ENCODE peak calls at places on chromosome 3, in five cellular contexts. T is H1, X is neural progenitor cell, D is GM23248, N is mesendoderm. H is an unnamed sample. For H3K79me2, the result is how much of the 10 kb centered on the place peaks cover.

GRCh38 chr3:106130384-106131084 is 261.7 kb upstream of the CBLB start:
- DNase-seq in T (no peak), X (no peak), D (peak), N (peak), H (no peak)

GRCh38 chr3:132418916-132419315 is 1.6 kb downstream of the DNAJC13 start:
- DNase-seq in T (no peak), X (no peak), D (peak), N (no peak), H (no peak)

GRCh38 chr3:31534036-31534435 is 1.3 kb downstream of the STT3B start:
- DNase-seq in T (no peak), X (no peak), D (peak), N (no peak), H (no peak)

GRCh38 chr3:66496731-66497130 is 4.1 kb downstream of the LRIG1 start:
- DNase-seq in T (no peak), X (no peak), D (no peak), N (no peak), H (peak)

GRCh38 chr3:49673715-49674490 is at the start of gene APEH:
- DNase-seq in T (peak), X (peak), D (peak), N (peak), H (peak)

GRCh38 chr3:73709712-73710111 is 85.0 kb upstream of the PDZRN3 start:
- DNase-seq in T (no peak), X (no peak), D (no peak), N (peak), H (no peak)

GRCh38 chr3:106728315-106728821 is 648.9 kb upstream of the CCDC54 start:
- DNase-seq in T (no peak), X (no peak), D (peak), N (no peak), H (no peak)

GRCh38 chr3:10357592-10358308 is 36.8 kb upstream of the SEC13 start:
- DNase-seq in T (no peak), X (no peak), D (peak), N (peak), H (no peak)

GRCh38 chr3:63966871-63967270 is 54.7 kb upstream of the SCAANT1 start:
- DNase-seq in T (no peak), X (no peak), D (no peak), N (peak), H (no peak)

GRCh38 chr3:58058654-58059263 is 50.5 kb downstream of the FLNB start:
- DNase-seq in T (no peak), X (no peak), D (peak), N (no peak), H (no peak)

GRCh38 chr3:94607778-94608177 is 544.9 kb downstream of the NSUN3 start:
- DNase-seq in T (no peak), X (no peak), D (no peak), N (no peak), H (no peak)

GRCh38 chr3:50324351-50325144 is 2.0 kb upstream of the HYAL2 start:
- DNase-seq in T (peak), X (peak), D (peak), N (peak), H (peak)

GRCh38 chr3:41681479-41681878 is 280.4 kb downstream of the ULK4 start:
- DNase-seq in T (no peak), X (no peak), D (peak), N (peak), H (peak)

GRCh38 chr3:157329541-157329940 is 107.1 kb upstream of the PTX3 start:
- DNase-seq in T (no peak), X (no peak), D (peak), N (no peak), H (no peak)

GRCh38 chr3:138638641-138639040 is 30.1 kb downstream of the FAIM start:
- DNase-seq in T (no peak), X (no peak), D (no peak), N (no peak), H (no peak)

GRCh38 chr3:97293596-97294131 is 470.9 kb upstream of the ARL6 start:
- DNase-seq in T (no peak), X (no peak), D (no peak), N (no peak), H (no peak)

GRCh38 chr3:143331336-143331735 is 211.8 kb downstream of the CHST2 start:
- DNase-seq in T (no peak), X (no peak), D (peak), N (no peak), H (no peak)

GRCh38 chr3:27209595-27210264 is 159.5 kb downstream of the NEK10 start:
- DNase-seq in T (no peak), X (no peak), D (no peak), N (no peak), H (no peak)

GRCh38 chr3:184630861-184631260 is 69.3 kb downstream of the EPHB3 start:
- DNase-seq in T (no peak), X (no peak), D (no peak), N (no peak), H (no peak)

GRCh38 chr3:49333091-49333490 is 6.8 kb downstream of the USP4 start:
- DNase-seq in T (no peak), X (no peak), D (no peak), N (no peak), H (peak)

DNA sequence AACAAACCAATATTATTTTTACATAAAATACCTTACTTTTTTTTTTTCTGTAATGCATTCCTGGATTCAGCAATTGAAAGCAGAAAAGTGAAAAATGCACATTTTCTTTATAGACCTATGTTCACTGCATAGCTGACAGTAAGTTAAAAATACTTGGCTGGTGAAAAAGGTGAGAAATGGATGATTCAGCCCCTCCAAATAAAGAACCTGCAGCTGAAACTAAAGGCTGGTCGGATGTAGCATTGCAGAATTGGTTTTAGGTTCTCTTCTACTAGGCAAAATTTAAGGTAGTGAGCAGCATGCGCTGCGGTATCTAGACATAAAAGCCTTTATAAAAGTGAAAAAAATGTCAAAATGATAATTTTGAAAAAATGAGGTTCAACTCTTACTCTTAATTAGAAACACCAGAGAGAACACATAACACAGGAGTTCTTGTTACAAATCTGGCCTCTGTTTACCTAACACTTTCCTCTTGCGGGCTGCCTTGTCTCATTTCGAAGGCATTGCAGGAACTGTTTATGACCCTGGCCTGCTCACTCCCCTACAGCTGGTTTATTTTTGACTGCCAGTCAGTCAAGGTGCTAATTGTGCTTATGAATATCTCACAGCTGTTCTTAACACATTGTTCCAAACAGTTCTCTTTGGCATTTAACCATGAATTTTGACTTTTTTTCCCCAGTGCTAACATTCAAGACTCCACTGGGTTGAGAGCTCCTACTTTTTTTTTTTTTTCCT is 455.4 kb upstream of the TBL1XR1 start:
- DNase-seq in T (no peak), X (no peak), D (no peak), N (no peak), H (no peak)
- H3K9ac ChIP-seq in T (no peak), X (no peak), D (no peak), N (no peak), H (no peak)

GRCh38 chr3:46293991-46294833 is 52.0 kb downstream of the CCR3 start:
- DNase-seq in T (no peak), X (no peak), D (no peak), N (no peak), H (no peak)
- H3K4me2 ChIP-seq in T (no peak), X (no peak), D (no peak), N (no peak), H (no peak)

GRCh38 chr3:71117572-71118247 is 465.8 kb downstream of the FOXP1 start:
- DNase-seq in T (no peak), X (no peak), D (peak), N (no peak), H (no peak)

GRCh38 chr3:71119171-71119570 is 464.4 kb downstream of the FOXP1 start:
- DNase-seq in T (no peak), X (no peak), D (peak), N (no peak), H (no peak)

GRCh38 chr3:71120012-71120411 is 463.5 kb downstream of the FOXP1 start:
- DNase-seq in T (no peak), X (no peak), D (no peak), N (no peak), H (no peak)

GRCh38 chr3:71121429-71122167 is 461.9 kb downstream of the FOXP1 start:
- DNase-seq in T (no peak), X (no peak), D (no peak), N (peak), H (no peak)

GRCh38 chr3:71118406-71118805 is 465.1 kb downstream of the FOXP1 start:
- DNase-seq in T (no peak), X (no peak), D (no peak), N (no peak), H (no peak)
- H3K79me2 ChIP-seq in T (under half), X (under half), D (under half), N (under half), H (half or more)

GRCh38 chr3:136885357-136886213 is 23.6 kb downstream of the NCK1 start:
- DNase-seq in T (no peak), X (no peak), D (no peak), N (no peak), H (peak)
- H3K9ac ChIP-seq in T (no peak), X (no peak), D (no peak), N (no peak), H (peak)

GRCh38 chr3:52931328-52931727 is 34.0 kb upstream of the STIMATE start:
- DNase-seq in T (no peak), X (no peak), D (no peak), N (no peak), H (no peak)

GRCh38 chr3:52931889-52932288 is 34.5 kb upstream of the STIMATE start:
- DNase-seq in T (no peak), X (no peak), D (no peak), N (no peak), H (no peak)

GRCh38 chr3:52930748-52931147 is 33.4 kb upstream of the STIMATE start:
- DNase-seq in T (no peak), X (no peak), D (no peak), N (no peak), H (no peak)

GRCh38 chr3:52939600-52939999 is 42.3 kb upstream of the STIMATE start:
- DNase-seq in T (no peak), X (no peak), D (peak), N (no peak), H (no peak)

GRCh38 chr3:52934626-52935530 is 37.5 kb upstream of the STIMATE start:
- DNase-seq in T (no peak), X (peak), D (peak), N (peak), H (peak)
- H3K4me2 ChIP-seq in T (no peak), X (no peak), D (peak), N (no peak), H (no peak)

GRCh38 chr3:128103277-128103676 is 20.3 kb downstream of the RUVBL1 start:
- DNase-seq in T (no peak), X (no peak), D (no peak), N (no peak), H (no peak)
- H3K79me2 ChIP-seq in T (under half), X (under half), D (under half), N (under half), H (under half)

GRCh38 chr3:194373028-194373427 is 3.5 kb upstream of the LRRC15 start:
- DNase-seq in T (no peak), X (no peak), D (no peak), N (no peak), H (no peak)

GRCh38 chr3:194370753-194371152 is 1.2 kb upstream of the LRRC15 start:
- DNase-seq in T (no peak), X (no peak), D (no peak), N (no peak), H (no peak)

GRCh38 chr3:194368918-194369317 is 625 bp downstream of the LRRC15 start:
- DNase-seq in T (no peak), X (no peak), D (no peak), N (no peak), H (no peak)

GRCh38 chr3:194367992-194368841 is 1.3 kb downstream of the LRRC15 start:
- DNase-seq in T (no peak), X (peak), D (peak), N (no peak), H (no peak)

DNA sequence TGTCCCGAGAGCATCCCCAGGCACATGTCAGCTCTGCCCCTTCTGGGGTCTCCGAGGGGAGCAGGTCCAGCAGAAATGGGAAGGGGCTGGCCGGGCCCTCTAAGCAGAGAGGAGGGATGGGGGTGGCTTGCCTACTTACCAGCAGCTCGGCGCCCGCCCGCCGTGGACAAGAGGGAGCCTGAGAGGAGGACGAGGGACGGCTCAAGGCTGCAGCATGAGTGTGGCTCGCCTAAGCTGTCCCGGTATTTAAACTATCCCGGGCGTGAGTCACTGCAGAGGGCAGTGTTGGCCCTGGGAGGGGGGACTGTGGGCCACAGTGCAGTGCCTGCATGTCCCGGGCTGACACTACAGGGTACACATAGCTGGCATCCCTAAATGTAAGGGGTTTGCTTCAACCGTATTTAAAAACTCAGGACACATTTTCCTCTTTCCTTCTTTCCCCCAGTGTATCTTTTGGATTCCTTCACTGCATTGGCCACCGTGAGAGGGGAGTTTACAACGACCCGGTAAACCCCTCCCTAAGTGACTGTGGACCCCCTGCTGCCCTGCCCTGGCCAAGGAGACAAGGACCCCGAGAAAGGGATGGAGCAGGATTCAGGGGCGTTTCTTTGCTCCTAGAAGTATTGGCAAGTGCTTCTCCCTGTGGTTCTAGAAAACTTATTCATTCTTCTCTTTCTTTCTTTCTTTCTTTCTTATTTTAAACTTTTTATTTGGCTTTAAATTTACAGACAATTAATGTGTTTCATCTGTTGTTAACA is at the start of gene LRRC15:
- DNase-seq in T (no peak), X (peak), D (peak), N (peak), H (no peak)
- H3K9ac ChIP-seq in T (no peak), X (no peak), D (peak), N (peak), H (no peak)

DNA sequence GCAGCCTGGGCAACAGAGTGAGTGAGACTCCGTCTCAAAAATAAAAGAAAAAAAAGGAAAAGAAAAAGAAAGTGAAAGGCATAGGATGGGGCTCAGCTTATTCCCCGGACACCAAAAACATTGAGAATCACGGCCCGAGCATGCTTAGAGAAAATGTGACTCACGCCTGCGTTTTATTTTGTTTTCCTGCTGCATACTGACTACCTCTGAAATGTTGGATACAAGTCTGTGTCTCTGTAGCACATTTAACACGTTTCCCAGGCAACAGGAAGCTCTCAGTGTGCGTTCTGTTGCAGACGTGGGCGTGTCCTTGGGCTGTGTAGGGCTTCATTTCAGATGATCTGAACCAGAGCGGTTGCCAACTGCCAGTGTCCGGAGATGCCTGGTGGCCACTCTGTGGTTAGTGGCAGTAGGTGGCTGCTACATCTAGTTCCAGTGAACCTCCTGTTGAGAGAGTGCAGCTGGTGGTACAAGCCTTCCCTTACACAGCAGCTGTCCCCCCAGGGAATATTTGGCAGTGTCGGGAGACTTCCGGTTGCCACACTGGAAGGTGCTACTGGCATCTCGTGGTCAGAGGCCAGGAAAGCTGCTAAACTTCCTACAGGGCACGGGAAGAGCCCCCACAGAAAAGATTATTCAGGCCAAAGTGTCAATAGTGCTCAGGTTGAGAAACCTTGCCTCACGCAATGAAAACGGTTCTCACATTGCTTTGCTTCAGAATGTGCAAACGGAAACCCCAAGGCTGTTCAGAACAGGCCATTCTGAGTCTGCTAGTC is 3.0 kb downstream of the SLC51A start:
- DNase-seq in T (no peak), X (peak), D (peak), N (peak), H (peak)
- H3K4me2 ChIP-seq in T (no peak), X (no peak), D (peak), N (no peak), H (peak)

GRCh38 chr3:38471260-38471857 is 17.7 kb downstream of the ACVR2B start:
- DNase-seq in T (no peak), X (no peak), D (no peak), N (no peak), H (no peak)
- H3K79me2 ChIP-seq in T (under half), X (half or more), D (under half), N (half or more), H (half or more)

GRCh38 chr3:177320765-177321247 is 123.5 kb upstream of the TBL1XR1 start:
- DNase-seq in T (no peak), X (no peak), D (no peak), N (no peak), H (no peak)
- H3K9ac ChIP-seq in T (no peak), X (no peak), D (no peak), N (no peak), H (peak)

H was measured in DND-41.